ENCODE peak calls at places on chromosomes 6 and 20, in nine cellular contexts. M, Z, Y, A, V, F, B, X and Q are unnamed samples.

GRCh38 chr6:38310061-38310460 is 329.7 kb downstream of the BTBD9 start:
- DNase-seq in M (no peak), Z (no peak), Y (no peak), A (no peak), V (no peak), F (no peak), B (no peak), X (no peak), Q (no peak)

GRCh38 chr20:39252035-39252434 is 289.9 kb downstream of the DHX35 start:
- DNase-seq in M (no peak), Z (no peak), Y (no peak), A (no peak), V (no peak), F (no peak), B (no peak), X (no peak), Q (no peak)

GRCh38 chr6:70530023-70530422 is 36.7 kb upstream of the SDHAF4 start:
- DNase-seq in M (no peak), Z (no peak), Y (no peak), A (no peak), V (no peak), F (no peak), B (no peak), X (no peak), Q (no peak)

GRCh38 chr20:18991012-18991411 is 177.4 kb downstream of the SCP2D1 start:
- DNase-seq in M (no peak), Z (no peak), Y (no peak), A (no peak), V (no peak), F (no peak), B (no peak), X (no peak), Q (no peak)

GRCh38 chr6:151723152-151723551 is 84.3 kb upstream of the ESR1 start:
- DNase-seq in M (no peak), Z (no peak), Y (no peak), A (no peak), V (peak; percentile 29), F (no peak), B (no peak), X (no peak), Q (no peak)

GRCh38 chr6:113632220-113632864 is 224.8 kb upstream of the MARCKS start:
- DNase-seq in M (peak; percentile 54), Z (no peak), Y (peak; percentile 28), A (no peak), V (peak; percentile 34), F (peak; percentile 94), B (no peak), X (peak; percentile 94), Q (no peak)

GRCh38 chr6:26000366-26000886 is 37.8 kb downstream of the TRIM38 start:
- DNase-seq in M (no peak), Z (no peak), Y (no peak), A (no peak), V (no peak), F (no peak), B (no peak), X (no peak), Q (no peak)

GRCh38 chr6:159701413-159701999 is 8.5 kb upstream of the SOD2 start:
- DNase-seq in M (no peak), Z (no peak), Y (peak; percentile 56), A (no peak), V (no peak), F (peak; percentile 92), B (no peak), X (peak; percentile 81), Q (no peak)

GRCh38 chr6:156851447-156851846 is 74.3 kb downstream of the ARID1B start:
- DNase-seq in M (no peak), Z (no peak), Y (no peak), A (no peak), V (no peak), F (no peak), B (peak; percentile 42), X (peak; percentile 9), Q (no peak)

GRCh38 chr20:52793339-52793963 is 178.7 kb upstream of the TSHZ2 start:
- DNase-seq in M (no peak), Z (no peak), Y (no peak), A (no peak), V (no peak), F (no peak), B (no peak), X (no peak), Q (no peak)